ENCODE peak calls at places on chromosomes 1 and 21, in six cellular contexts. W is IMR-90, X is neuronal stem cell, A is H1, I is mesendoderm, P is mesenchymal stem cell. Z is an unnamed sample.

GRCh38 chr1:23381233-23381885 is 11.7 kb upstream of the ZNF436 start:
- DNase-seq in P (no peak), I (no peak), W (no peak), A (no peak), X (no peak), Z (no peak)

GRCh38 chr21:39350094-39351006 is 1.5 kb upstream of the HMGN1 start:
- DNase-seq in A (no peak), X (no peak), P (no peak), I (no peak), W (no peak), Z (no peak)

GRCh38 chr1:235996048-235996785 is 68.7 kb downstream of the NID1 start:
- DNase-seq in P (no peak), I (no peak), A (no peak), W (no peak), X (no peak), Z (no peak)

GRCh38 chr21:34808569-34809204 is 139.9 kb downstream of the CLIC6 start:
- DNase-seq in A (no peak), P (peak; percentile 88), W (peak; percentile 88), I (no peak), X (no peak), Z (no peak)

GRCh38 chr1:107877749-107878148 is 87.2 kb downstream of the VAV3 start:
- DNase-seq in A (no peak), W (no peak), I (no peak), X (no peak), P (peak; percentile 13), Z (no peak)

GRCh38 chr1:2248127-2248826 is 20.2 kb downstream of the SKI start:
- DNase-seq in X (peak; percentile 82), P (no peak), I (peak; percentile 63), W (no peak), A (peak; percentile 90), Z (peak; percentile 98)

GRCh38 chr21:30986966-30987365 is 51.3 kb downstream of the KRTAP19-8 start:
- DNase-seq in A (no peak), P (no peak), W (no peak), X (no peak), I (no peak), Z (no peak)

GRCh38 chr1:245809361-245809760 is 654.6 kb downstream of the KIF26B start:
- DNase-seq in I (no peak), X (no peak), W (no peak), A (peak; percentile 40), P (no peak), Z (no peak)

GRCh38 chr1:7574121-7575040 is 196.7 kb upstream of the VAMP3 start:
- DNase-seq in I (no peak), P (no peak), W (peak; percentile 21), X (no peak), A (no peak), Z (no peak)

GRCh38 chr1:46543761-46544560 is 7.5 kb downstream of the KNCN start:
- DNase-seq in A (no peak), X (no peak), I (no peak), P (no peak), W (no peak), Z (no peak)

GRCh38 chr1:6351480-6352137 is 42.0 kb downstream of the ACOT7 start:
- DNase-seq in I (no peak), P (no peak), A (no peak), X (no peak), W (no peak), Z (no peak)

GRCh38 chr1:84379128-84379527 is 19.2 kb upstream of the DNASE2B start:
- DNase-seq in X (no peak), A (no peak), P (peak; percentile 79), W (peak; percentile 90), I (no peak), Z (no peak)

GRCh38 chr1:172895050-172895460 is 155.7 kb downstream of the TNFSF18 start:
- DNase-seq in X (no peak), I (no peak), W (peak; percentile 64), A (no peak), P (peak; percentile 38), Z (no peak)

GRCh38 chr1:111227875-111228747 is 598 bp downstream of the CHI3L2 start:
- DNase-seq in P (peak; percentile 43), I (no peak), W (peak; percentile 93), X (no peak), A (no peak), Z (no peak)

GRCh38 chr1:38287547-38287946 is 241.0 kb upstream of the POU3F1 start:
- DNase-seq in X (no peak), A (peak; percentile 11), W (no peak), P (no peak), I (no peak), Z (no peak)

GRCh38 chr1:218171302-218171893 is 113.7 kb upstream of the RRP15 start:
- DNase-seq in W (peak; percentile 49), P (peak; percentile 52), X (peak; percentile 32), A (no peak), I (peak; percentile 26), Z (no peak)

GRCh38 chr1:169102567-169102966 is 3.9 kb upstream of the ATP1B1 start:
- DNase-seq in X (no peak), I (no peak), P (peak; percentile 81), A (no peak), W (peak; percentile 85), Z (no peak)

GRCh38 chr1:235018161-235018560 is 110.5 kb downstream of the TOMM20 start:
- DNase-seq in A (no peak), I (peak; percentile 90), W (peak; percentile 98), X (no peak), P (peak; percentile 91), Z (no peak)

GRCh38 chr1:203129501-203130231 is 2.1 kb downstream of the ADORA1 start:
- DNase-seq in I (no peak), A (peak; percentile 34), P (no peak), W (no peak), X (no peak), Z (peak; percentile 23)

GRCh38 chr1:1110561-1110971 is 5.3 kb downstream of the C1orf159 start:
- DNase-seq in I (no peak), X (no peak), P (no peak), A (no peak), W (no peak), Z (no peak)

GRCh38 chr1:155466996-155467395 is 95.6 kb downstream of the ASH1L start:
- DNase-seq in P (peak; percentile 79), X (no peak), W (peak; percentile 90), A (no peak), I (peak; percentile 29), Z (no peak)

GRCh38 chr1:54277451-54278355 is 77.7 kb downstream of the MRPL37 start:
- DNase-seq in X (no peak), A (no peak), I (no peak), W (no peak), P (peak; percentile 64), Z (no peak)

GRCh38 chr21:35232545-35233176 is 183.6 kb upstream of the RUNX1 start:
- DNase-seq in X (no peak), A (no peak), W (peak; percentile 92), I (peak; percentile 71), P (peak; percentile 91), Z (no peak)

GRCh38 chr1:201138311-201138840 is 11.4 kb upstream of the ASCL5 start:
- DNase-seq in W (no peak), P (no peak), A (no peak), I (no peak), X (no peak), Z (no peak)

GRCh38 chr1:109768700-109769325 is 5.1 kb upstream of the EPS8L3 start:
- DNase-seq in I (no peak), P (no peak), A (no peak), X (no peak), W (no peak), Z (no peak)

GRCh38 chr21:42430570-42430969 is 26.9 kb downstream of the UBASH3A start:
- DNase-seq in W (no peak), X (no peak), A (no peak), P (no peak), I (no peak), Z (no peak)

GRCh38 chr1:177567393-177567792 is 396.6 kb downstream of the BRINP2 start:
- DNase-seq in A (no peak), P (no peak), X (no peak), W (peak; percentile 8), I (peak; percentile 40), Z (peak; percentile 36)

GRCh38 chr1:230624097-230624713 is 18.1 kb upstream of the COG2 start:
- DNase-seq in W (no peak), P (no peak), X (no peak), A (no peak), I (no peak), Z (no peak)

GRCh38 chr1:162028726-162029125 is 5.1 kb upstream of the OLFML2B start:
- DNase-seq in W (no peak), P (no peak), A (no peak), I (no peak), X (no peak), Z (no peak)

GRCh38 chr1:233638513-233638912 is 24.6 kb downstream of the KCNK1 start:
- DNase-seq in X (no peak), A (no peak), W (no peak), I (no peak), P (no peak), Z (no peak)

GRCh38 chr1:232581932-232582331 is 48.0 kb downstream of the SIPA1L2 start:
- DNase-seq in A (no peak), X (no peak), W (no peak), P (no peak), I (no peak), Z (no peak)
- H2BK15ac ChIP-seq in A (no peak overlapping the region), X (no peak overlapping the region), W (no peak overlapping the region), P (no peak overlapping the region), I (no peak overlapping the region), Z (no peak overlapping the region)

GRCh38 chr1:232398823-232399222 is 231.1 kb downstream of the SIPA1L2 start:
- DNase-seq in A (no peak), W (no peak), X (no peak), I (no peak), P (no peak), Z (peak; percentile 22)
- H2BK15ac ChIP-seq in A (no peak overlapping the region), W (no peak overlapping the region), X (no peak overlapping the region), I (no peak overlapping the region), P (no peak overlapping the region), Z (no peak overlapping the region)

GRCh38 chr1:207658904-207659485 is 14.1 kb downstream of the CR1L start:
- DNase-seq in A (no peak), X (no peak), W (no peak), P (no peak), I (no peak), Z (no peak)

GRCh38 chr1:207654320-207654719 is 9.4 kb downstream of the CR1L start:
- DNase-seq in P (no peak), W (peak; percentile 4), A (no peak), I (no peak), X (no peak), Z (no peak)

GRCh38 chr1:207659545-207660148 is 14.7 kb downstream of the CR1L start:
- DNase-seq in W (no peak), P (no peak), A (no peak), X (no peak), I (no peak), Z (no peak)

DNA sequence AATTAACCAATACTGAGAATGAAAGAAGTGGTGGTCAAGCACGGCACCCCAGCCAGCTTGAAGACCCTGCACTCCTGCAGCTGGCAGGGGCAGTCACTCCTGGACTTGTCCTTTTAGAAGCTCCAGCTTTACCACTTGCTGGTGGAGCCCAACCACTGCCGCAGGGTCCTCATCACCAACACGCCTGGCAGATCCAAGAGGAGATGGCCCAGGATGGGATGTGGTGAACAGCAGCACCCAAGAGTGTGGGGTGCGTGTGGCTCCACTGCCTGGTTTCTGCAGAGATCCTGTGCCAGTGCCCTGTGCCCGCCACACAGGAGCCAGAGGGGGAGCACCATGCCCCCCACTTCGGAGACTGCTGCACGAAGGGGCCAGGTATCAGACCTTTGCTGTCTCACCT is 13.5 kb downstream of the CR1L start:
- DNase-seq in W (no peak), A (no peak), I (no peak), X (no peak), P (no peak), Z (no peak)
- H2BK15ac ChIP-seq in W (no peak overlapping the region), A (no peak overlapping the region), I (no peak overlapping the region), X (no peak overlapping the region), P (no peak overlapping the region), Z (no peak overlapping the region)

GRCh38 chr1:147264158-147264768 is 21.8 kb downstream of the CHD1L start:
- DNase-seq in P (peak; percentile 27), A (no peak), W (peak; percentile 82), X (no peak), I (no peak), Z (no peak)
- H2BK15ac ChIP-seq in P (no peak overlapping the region), A (no peak overlapping the region), W (no peak overlapping the region), X (no peak overlapping the region), I (no peak overlapping the region), Z (no peak overlapping the region)